ENCODE peak calls at places on chromosomes 16 and 17, in five cellular contexts. T is heart left ventricle, M is tibial nerve, J is ovary, X is stomach. H is an unnamed sample.

GRCh38 chr17:17051791-17052461 is 9.7 kb downstream of the MPRIP start:
- DNase-seq in T (no peak), M (no peak), J (peak; percentile 51), X (peak; percentile 43), H (peak; percentile 74)

GRCh38 chr16:8253718-8254117 is 336.6 kb downstream of the TMEM114 start:
- DNase-seq in T (no peak), M (no peak), J (no peak), X (no peak), H (no peak)

GRCh38 chr16:88566158-88566557 is 4.0 kb upstream of the ZC3H18 start:
- DNase-seq in T (peak; percentile 3), M (no peak), J (no peak), X (no peak), H (no peak)

GRCh38 chr16:27315333-27316037 is 1.7 kb downstream of the IL4R start:
- DNase-seq in T (peak; percentile 68), M (peak; percentile 48), J (no peak), X (peak; percentile 56), H (peak; percentile 84)

GRCh38 chr16:67177743-67178699 is 5.7 kb downstream of the MATCAP1 start:
- DNase-seq in T (no peak), M (no peak), J (peak; percentile 71), X (peak; percentile 88), H (peak; percentile 85)

GRCh38 chr17:44331249-44331760 is 6.7 kb upstream of the SLC25A39 start:
- DNase-seq in T (peak; percentile 57), M (peak; percentile 93), J (peak; percentile 56), X (peak; percentile 80), H (peak; percentile 87)

GRCh38 chr16:75318737-75319136 is 67.3 kb upstream of the BCAR1 start:
- DNase-seq in T (no peak), M (no peak), J (no peak), X (no peak), H (no peak)

GRCh38 chr17:49973271-49973615 is 4.3 kb downstream of the DLX4 start:
- DNase-seq in T (peak; percentile 44), M (no peak), J (no peak), X (no peak), H (no peak)

GRCh38 chr16:72845322-72846020 is 202.5 kb downstream of the ZFHX3 start:
- DNase-seq in T (no peak), M (no peak), J (no peak), X (no peak), H (no peak)

GRCh38 chr17:60248618-60249516 is 99.1 kb downstream of the CA4 start:
- DNase-seq in T (no peak), M (no peak), J (no peak), X (no peak), H (no peak)

GRCh38 chr17:76987486-76987885 is 119.3 kb downstream of the MGAT5B start:
- DNase-seq in T (no peak), M (no peak), J (no peak), X (no peak), H (no peak)

GRCh38 chr16:30457743-30458560 is 12.3 kb upstream of the SEPHS2 start:
- DNase-seq in T (no peak), M (no peak), J (no peak), X (no peak), H (no peak)

GRCh38 chr17:48544356-48545021 is 420 bp downstream of the HOXB2 start:
- DNase-seq in T (peak; percentile 91), M (peak; percentile 49), J (no peak), X (peak; percentile 62), H (peak; percentile 82)

GRCh38 chr16:85750827-85751641 is at the start of gene C16orf74:
- DNase-seq in T (no peak), M (no peak), J (peak; percentile 57), X (peak; percentile 68), H (no peak)

DNA sequence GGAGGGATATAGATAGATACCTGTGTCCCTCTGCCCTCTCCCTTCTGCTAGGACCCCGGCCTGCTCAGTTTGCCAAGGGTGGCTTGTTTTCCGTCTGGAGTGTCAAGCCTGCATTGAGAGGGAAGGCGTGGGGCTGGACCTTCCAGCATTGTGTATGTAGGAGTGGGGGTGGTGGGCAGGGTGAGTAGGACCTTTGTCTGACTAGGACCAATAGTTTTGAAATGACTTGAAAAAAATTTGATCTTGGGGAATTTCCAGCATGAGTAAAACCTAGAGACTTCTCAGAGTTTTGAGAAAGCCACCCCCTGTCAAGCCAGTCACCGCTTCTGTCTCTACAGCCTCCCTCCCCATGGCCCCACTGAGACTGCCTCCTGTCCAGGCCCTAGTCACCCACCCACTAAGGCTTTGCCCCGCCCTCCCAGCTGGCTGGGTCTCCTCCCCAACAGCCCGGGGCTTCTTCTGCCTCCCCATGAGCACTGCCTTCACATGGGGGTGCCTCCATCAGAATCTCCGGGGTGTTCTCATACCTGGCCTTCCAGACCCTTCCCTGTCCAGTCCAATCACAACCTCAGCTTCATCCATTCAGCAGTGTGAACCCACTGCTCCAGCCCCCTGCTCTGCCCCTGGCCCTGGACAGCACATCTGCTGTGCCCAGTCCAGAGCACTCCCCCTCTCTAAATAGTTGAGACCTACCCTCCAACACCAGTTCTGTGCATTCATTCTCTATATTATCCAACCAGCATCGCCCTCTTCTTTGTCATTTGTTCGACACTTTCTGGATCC is 207.0 kb downstream of the MSI2 start:
- DNase-seq in T (no peak), M (no peak), J (no peak), X (no peak), H (no peak)
- TF ChIP-seq POLR2A in T (no peak), M (no peak), J (no peak), X (no peak), H (no peak)

DNA sequence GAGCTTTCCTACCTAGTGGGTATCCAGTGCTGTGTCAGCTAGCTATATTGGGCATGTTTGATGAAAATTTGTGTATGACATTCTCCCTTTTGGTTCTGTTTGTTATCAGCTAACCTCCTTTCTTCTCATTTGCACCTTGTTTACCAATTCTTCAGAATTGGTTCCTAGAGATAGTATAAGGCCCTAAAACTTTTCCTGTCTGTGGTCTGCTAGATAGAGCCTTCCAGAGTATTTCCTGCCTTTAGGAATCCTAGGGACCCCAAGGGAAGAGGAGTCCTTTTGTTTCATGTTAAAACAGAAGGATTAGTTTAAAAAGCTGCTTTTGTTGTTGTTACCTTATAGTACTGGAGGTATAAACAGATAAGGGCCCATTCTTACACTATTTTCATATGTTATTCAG is 11.5 kb downstream of the MAP3K3 start:
- DNase-seq in T (no peak), M (no peak), J (no peak), X (no peak), H (no peak)
- H3K27ac ChIP-seq in T (peak overlapping the region; percentile 51), M (peak overlapping the region; percentile 32), J (no peak overlapping the region), X (no peak overlapping the region), H (peak overlapping the region; percentile 8)

DNA sequence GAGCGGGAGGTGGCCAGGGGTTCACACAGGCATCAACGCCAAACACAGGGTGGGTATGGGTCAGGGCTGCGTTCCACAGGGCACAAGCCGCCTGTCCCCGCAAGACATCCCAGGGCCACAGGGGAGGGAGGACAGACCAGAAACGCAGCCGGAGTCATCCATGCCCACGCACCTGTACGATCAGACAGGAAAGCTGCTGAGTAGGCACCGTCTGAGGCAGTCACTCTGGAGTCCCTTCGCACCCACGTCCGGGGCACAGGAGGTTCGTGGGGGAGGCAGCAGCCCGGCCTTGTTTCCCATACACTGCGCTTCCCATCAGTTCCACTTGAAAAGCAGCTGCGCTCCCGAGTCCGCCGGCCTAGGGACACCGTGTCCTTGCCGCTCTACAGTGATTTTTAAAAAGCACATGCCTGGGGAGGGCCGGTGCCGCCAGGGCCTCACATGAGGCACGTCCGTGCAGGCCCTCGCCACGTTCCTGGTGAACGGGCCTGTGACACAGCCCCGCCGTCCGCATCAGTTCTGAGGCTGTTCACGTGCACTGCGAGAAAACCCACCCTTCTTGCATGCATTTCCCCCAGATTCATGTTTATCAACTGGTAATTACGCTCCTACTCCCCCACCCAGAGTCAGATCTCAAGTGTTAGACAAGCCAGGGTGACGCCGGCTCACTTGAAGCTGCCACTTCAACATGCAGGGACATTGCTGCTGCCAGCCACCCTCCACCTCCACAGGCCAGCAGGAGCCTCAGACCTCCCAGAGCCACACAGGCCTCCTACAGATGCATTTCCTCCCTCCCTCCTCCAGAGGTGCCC is 34.8 kb downstream of the WDR45B start:
- DNase-seq in T (peak; percentile 70), M (no peak), J (no peak), X (no peak), H (no peak)
- TF ChIP-seq POLR2A in T (no peak), M (no peak), J (no peak), X (no peak), H (no peak)

DNA sequence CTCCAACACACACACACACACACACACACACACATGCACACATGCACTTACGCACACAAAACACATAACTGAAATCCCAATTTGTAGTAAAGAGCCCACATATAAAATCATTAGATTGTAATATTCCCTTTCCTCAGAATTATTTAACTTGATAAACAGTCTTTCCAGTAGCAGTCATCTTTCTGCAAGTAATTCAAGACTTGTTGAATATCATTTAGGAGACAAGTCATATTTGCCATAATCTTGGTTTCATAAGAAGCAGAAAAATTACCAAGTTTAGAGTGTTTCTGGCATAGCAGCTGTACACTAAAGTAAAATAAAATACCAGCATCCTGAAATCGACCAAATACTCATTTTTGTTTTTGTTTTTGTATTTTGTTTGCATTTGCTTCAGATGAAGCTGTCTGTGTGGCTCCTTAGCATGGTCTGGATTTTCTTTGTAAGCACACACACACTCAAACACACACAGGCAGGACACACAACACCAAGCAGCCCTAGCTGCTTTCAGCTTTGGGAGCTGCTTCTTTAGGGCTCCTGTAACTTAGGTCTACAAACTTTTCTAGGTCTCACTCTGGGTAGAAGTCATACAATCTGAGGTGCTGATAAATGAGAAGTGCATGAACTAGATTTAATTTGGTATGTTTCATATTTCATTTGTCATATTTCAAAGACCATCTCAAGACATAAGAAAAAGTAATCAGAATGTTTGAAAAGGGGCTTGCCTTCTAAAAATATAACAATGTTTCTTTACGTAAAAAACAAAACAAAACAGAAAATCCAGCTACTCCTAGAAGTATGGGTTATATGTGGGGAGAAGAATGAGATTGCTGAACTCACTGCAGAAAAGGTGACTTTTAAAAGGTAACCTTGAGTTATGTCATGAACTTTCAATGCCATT is 3.0 kb downstream of the SALL1 start:
- DNase-seq in T (no peak), M (no peak), J (no peak), X (no peak), H (no peak)
- H3K27ac ChIP-seq in T (no peak overlapping the region), M (no peak overlapping the region), J (no peak overlapping the region), X (no peak overlapping the region), H (no peak overlapping the region)

GRCh38 chr17:81877569-81877968 is 6.4 kb upstream of the ARHGDIA start:
- DNase-seq in T (no peak), M (no peak), J (no peak), X (no peak), H (no peak)
- TF ChIP-seq POLR2A in T (no peak), M (no peak), J (no peak), X (no peak), H (no peak)

DNA sequence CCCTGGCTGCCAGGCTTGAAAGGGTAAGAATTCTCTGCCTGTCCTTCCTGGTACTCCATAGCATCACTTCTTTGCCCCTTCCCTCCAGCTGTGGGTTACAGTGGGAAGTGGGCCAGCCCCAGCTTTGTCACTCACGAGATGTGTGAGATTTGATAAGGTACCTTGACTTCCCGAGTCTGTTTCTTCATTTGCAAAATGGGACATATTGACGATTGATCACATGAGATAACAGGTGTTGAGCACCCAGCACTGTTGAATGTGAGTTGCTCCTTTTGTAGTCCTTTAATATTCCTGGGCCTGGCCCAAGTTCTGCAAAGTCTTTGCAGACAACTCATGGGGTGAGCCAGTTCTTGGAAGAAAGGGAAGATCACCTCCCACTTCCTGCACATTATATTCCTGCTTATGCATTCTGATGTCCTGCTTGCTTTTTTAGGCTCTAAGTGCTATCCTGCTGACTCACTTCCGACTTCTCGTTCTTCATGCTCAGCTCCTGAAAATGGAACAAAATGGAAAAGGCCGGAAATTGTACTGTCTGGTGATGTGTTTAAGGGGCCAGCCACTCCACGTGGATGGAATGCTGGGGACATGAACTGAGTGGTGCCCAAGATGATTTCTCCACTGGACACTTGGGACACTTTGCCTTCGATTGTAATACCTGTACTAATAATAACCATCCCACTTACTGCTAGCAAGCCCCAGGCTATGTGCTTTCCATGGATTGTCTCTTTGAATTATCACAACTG is 8.3 kb upstream of the NLK start:
- DNase-seq in T (no peak), M (peak; percentile 10), J (no peak), X (no peak), H (no peak)
- H3K27ac ChIP-seq in T (peak overlapping the region; percentile 43), M (no peak overlapping the region), J (no peak overlapping the region), X (no peak overlapping the region), H (peak overlapping the region; percentile 43)

H was measured in adrenal gland.